ENCODE peak calls at places on chromosomes 7 and 10, in seven cellular contexts. O is DND-41; J is CD8-positive, alpha-beta memory T cell; R is lower lobe of right lung; B is cardiac muscle cell; E is GM23248; F is BE2C. T is an unnamed sample. For H3K36me3, the result is how much of the 10 kb centered on the place peaks cover.

GRCh38 chr7:82257118-82257695 is 186.4 kb downstream of the CACNA2D1 start:
- DNase-seq in R (no peak), B (no peak), J (no peak), O (no peak), F (no peak), E (no peak), T (no peak)

GRCh38 chr10:60182691-60183090 is 207.0 kb downstream of the ANK3 start:
- DNase-seq in B (peak), F (no peak), E (peak), J (no peak), O (no peak), R (no peak), T (no peak)

GRCh38 chr7:55063633-55064032 is 44.8 kb downstream of the EGFR start:
- DNase-seq in F (no peak), J (no peak), E (peak), R (no peak), B (no peak), O (no peak), T (no peak)

GRCh38 chr10:17227367-17228080 is 517 bp upstream of the VIM start:
- DNase-seq in R (no peak), O (peak), B (no peak), J (peak), E (peak), F (no peak), T (no peak)

GRCh38 chr7:85172530-85172941 is 14.3 kb downstream of the SEMA3D start:
- DNase-seq in B (peak), R (no peak), O (no peak), E (peak), J (no peak), F (no peak), T (no peak)

GRCh38 chr10:133282846-133283390 is 6.2 kb upstream of the ADAM8 start:
- DNase-seq in J (no peak), B (no peak), E (no peak), F (no peak), O (no peak), R (no peak), T (no peak)

GRCh38 chr7:46738713-46739220 is 817.7 kb upstream of the IGFBP3 start:
- DNase-seq in F (no peak), J (no peak), E (no peak), R (no peak), O (no peak), B (no peak), T (no peak)

GRCh38 chr10:92290076-92290836 is 622 bp downstream of the CPEB3 start:
- DNase-seq in F (no peak), O (peak), E (peak), R (no peak), B (peak), J (peak), T (no peak)

GRCh38 chr7:81233208-81233940 is 314.5 kb upstream of the SEMA3C start:
- DNase-seq in E (peak), F (peak), J (no peak), B (peak), O (no peak), R (no peak), T (no peak)

GRCh38 chr7:144941127-144941526 is 105.3 kb upstream of the TPK1 start:
- DNase-seq in E (no peak), F (no peak), J (no peak), B (no peak), O (no peak), R (no peak), T (no peak)

GRCh38 chr10:6612371-6612770 is 32.3 kb upstream of the PRKCQ start:
- DNase-seq in F (no peak), B (no peak), R (no peak), J (peak), O (no peak), E (no peak), T (no peak)

DNA sequence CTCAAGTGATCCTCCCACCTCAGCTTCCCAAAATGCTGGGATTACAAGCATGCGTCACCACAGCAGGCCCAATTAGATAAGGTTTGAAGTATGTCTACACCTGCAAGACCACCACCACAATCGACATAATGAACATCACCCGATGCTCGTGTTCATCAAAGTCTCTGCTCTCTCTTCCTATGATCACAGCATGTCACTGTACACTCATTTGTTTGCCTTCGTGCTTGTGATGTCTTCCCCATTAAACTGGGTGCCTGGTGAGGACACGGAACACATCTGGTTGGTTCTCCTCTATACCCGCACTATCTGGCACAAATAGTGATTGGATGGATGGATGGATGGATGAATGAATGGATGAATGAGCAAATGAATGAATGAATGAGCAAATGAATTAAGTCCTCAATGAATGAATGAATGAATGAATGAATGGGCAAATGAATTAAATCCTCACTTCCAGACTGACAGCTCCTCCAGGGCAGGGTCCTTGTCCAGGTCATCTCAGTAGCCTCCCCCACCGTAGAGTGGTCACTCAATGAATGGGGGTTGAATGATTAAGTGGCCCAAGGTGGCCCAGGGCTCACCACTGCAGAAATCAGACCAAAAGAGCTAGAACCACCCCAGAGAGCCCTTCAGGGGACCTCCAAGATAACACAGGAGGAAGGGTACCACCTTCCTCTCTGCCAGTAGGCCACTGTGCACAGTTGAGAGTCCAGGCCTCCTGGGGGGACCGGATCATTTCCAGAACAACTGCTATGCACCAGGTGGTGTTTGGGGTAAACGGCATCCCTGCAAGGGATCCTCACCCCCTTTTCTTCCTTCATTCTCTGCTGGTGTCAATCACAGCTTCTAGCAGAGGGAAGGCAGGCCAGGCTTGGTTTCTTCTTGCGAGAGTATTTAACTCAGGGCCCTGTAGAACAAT is 101.9 kb upstream of the TNRC18 start:
- DNase-seq in J (no peak), R (no peak), F (no peak), E (peak), O (no peak), B (peak), T (no peak)
- H3K36me3 ChIP-seq in J (under half), R (under half), F (half or more), E (under half), O (half or more), B (under half), T (half or more)

DNA sequence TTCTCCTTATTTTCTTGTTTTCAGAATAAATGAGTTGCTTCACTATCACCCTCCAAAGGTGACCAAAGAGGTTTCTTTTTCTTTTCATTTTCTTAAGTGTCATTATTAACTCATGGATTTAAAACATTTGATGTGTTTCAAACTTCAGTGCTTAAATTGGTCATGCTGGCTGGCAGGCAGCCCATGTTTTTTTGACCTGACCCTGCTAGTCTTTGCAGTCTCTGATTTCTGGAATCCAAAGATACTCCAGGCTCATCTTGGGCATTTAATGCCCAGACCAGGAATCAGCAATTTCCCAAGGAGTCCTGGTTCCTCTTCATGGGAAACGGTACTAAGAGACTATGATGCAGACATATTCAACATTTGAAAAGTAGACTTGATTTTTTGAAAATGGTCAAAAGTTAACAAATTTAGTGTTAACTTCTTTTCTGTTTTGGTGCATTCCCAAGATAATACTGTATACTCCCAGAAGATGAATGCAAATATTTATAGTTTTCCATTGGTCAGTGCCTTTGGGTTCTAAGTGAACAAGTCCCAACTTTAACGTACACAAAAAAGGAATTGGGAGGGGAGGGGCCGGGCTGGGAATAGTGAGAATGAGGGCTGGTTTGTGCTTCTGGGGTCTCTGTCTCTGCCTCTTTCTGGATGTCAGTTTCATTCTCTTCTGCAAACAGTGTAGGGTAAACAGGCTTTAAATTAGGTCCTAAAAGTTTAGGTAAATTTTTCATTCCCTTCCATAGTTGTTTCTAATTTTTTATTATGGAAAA is 19.8 kb downstream of the NUB1 start:
- DNase-seq in R (no peak), B (no peak), J (no peak), F (no peak), E (no peak), O (no peak), T (no peak)
- H3K36me3 ChIP-seq in R (half or more), B (under half), J (under half), F (under half), E (under half), O (half or more), T (under half)

GRCh38 chr10:126324826-126325225 is 63.5 kb downstream of the ADAM12 start:
- DNase-seq in O (no peak), J (no peak), E (no peak), R (no peak), F (no peak), B (no peak), T (no peak)
- H3K36me3 ChIP-seq in O (under half), J (under half), E (under half), R (under half), F (under half), B (under half), T (under half)

GRCh38 chr10:29496341-29497162 is 138.2 kb downstream of the SVIL start:
- DNase-seq in J (peak), E (peak), R (peak), O (peak), B (peak), F (peak), T (no peak)
- H3K36me3 ChIP-seq in J (under half), E (under half), R (half or more), O (under half), B (half or more), F (under half), T (under half)

GRCh38 chr7:44645254-44645653 is 38.8 kb downstream of the OGDH start:
- DNase-seq in E (no peak), B (no peak), F (no peak), R (no peak), J (no peak), O (no peak), T (no peak)

GRCh38 chr7:44645696-44646095 is 39.3 kb downstream of the OGDH start:
- DNase-seq in R (no peak), E (no peak), B (no peak), F (no peak), O (no peak), J (no peak), T (no peak)

GRCh38 chr7:44646176-44646920 is 39.9 kb downstream of the OGDH start:
- DNase-seq in B (no peak), R (no peak), J (no peak), F (no peak), E (no peak), O (no peak), T (no peak)

GRCh38 chr7:44647981-44648714 is 41.7 kb downstream of the OGDH start:
- DNase-seq in F (no peak), O (no peak), E (no peak), B (no peak), J (no peak), R (no peak), T (no peak)

GRCh38 chr7:44646921-44647636 is 40.7 kb downstream of the OGDH start:
- DNase-seq in J (no peak), E (no peak), B (no peak), O (no peak), F (no peak), R (no peak), T (no peak)
- H3K36me3 ChIP-seq in J (under half), E (under half), B (under half), O (under half), F (under half), R (half or more), T (half or more)

DNA sequence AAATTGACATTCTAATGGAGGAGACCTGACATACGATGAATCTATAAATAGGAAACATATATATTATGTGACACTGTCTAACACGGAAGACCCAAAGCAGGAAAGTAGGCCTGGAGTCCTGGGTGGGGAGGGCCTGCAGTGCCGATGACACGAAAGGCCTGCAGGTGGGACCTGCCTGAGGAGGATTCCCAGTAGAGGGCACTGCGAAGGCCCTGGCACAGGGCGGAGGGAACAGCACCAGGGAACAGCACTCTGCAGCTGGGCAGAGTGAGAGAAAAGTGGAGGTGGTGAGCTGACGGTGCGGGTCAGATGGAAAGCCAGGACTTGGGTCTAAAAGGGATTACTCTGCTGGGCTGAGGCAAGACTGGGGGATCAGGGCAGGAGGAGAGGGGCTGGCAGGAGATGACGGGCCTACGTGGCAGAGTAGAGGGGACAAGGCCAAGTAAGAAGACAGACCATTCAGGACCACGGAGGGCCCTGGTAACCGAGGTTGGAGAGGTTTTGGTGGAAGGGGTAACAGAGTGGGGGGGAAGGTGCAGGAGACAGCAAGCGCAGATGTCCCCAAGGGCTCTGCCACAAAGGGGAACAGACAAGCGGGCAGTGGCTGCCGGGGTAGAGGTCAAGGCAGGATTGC is 8.1 kb downstream of the ZNF746 start:
- DNase-seq in R (no peak), O (peak), B (no peak), F (no peak), E (no peak), J (no peak), T (no peak)
- H3K36me3 ChIP-seq in R (half or more), O (half or more), B (half or more), F (half or more), E (under half), J (under half), T (under half)

GRCh38 chr7:100882201-100882600 is 7.3 kb downstream of the SRRT start:
- DNase-seq in F (no peak), E (no peak), J (no peak), B (no peak), O (no peak), R (no peak), T (no peak)

GRCh38 chr7:100882769-100883526 is 6.6 kb downstream of the UFSP1 start:
- DNase-seq in B (no peak), R (no peak), F (no peak), J (no peak), E (no peak), O (no peak), T (no peak)

GRCh38 chr7:100880645-100881044 is 5.7 kb downstream of the SRRT start:
- DNase-seq in R (no peak), B (no peak), J (no peak), O (no peak), E (no peak), F (peak), T (no peak)

GRCh38 chr7:100879685-100880261 is 4.9 kb downstream of the SRRT start:
- DNase-seq in J (no peak), R (no peak), O (no peak), F (peak), E (no peak), B (no peak), T (no peak)

DNA sequence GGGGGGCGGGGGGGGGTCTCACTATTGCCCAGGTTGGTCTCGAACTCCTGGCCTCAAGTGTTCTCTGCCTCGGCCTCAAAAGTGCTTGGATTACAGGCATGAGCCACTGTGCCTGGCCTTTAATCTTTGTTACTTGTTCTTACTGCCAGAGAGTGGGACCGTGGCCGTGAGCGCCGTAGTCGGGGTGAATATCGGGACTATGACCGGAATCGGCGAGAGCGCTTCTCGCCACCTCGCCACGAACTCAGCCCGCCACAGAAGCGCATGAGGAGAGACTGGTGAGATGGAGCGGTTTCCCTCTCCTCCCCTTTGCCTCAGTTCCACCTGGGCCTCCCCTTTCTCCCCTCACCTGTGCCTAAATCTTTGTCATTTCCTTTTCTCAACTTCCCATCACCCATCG is 6.2 kb downstream of the SRRT start:
- DNase-seq in B (no peak), F (no peak), E (no peak), J (no peak), O (no peak), R (no peak), T (no peak)
- H3K36me3 ChIP-seq in B (half or more), F (half or more), E (half or more), J (half or more), O (half or more), R (half or more), T (half or more)

GRCh38 chr10:124688889-124689670 is 55.1 kb downstream of the FAM53B start:
- DNase-seq in E (no peak), J (peak), R (peak), O (no peak), F (no peak), B (no peak), T (no peak)
- H3K36me3 ChIP-seq in E (under half), J (under half), R (under half), O (half or more), F (under half), B (under half), T (half or more)

DNA sequence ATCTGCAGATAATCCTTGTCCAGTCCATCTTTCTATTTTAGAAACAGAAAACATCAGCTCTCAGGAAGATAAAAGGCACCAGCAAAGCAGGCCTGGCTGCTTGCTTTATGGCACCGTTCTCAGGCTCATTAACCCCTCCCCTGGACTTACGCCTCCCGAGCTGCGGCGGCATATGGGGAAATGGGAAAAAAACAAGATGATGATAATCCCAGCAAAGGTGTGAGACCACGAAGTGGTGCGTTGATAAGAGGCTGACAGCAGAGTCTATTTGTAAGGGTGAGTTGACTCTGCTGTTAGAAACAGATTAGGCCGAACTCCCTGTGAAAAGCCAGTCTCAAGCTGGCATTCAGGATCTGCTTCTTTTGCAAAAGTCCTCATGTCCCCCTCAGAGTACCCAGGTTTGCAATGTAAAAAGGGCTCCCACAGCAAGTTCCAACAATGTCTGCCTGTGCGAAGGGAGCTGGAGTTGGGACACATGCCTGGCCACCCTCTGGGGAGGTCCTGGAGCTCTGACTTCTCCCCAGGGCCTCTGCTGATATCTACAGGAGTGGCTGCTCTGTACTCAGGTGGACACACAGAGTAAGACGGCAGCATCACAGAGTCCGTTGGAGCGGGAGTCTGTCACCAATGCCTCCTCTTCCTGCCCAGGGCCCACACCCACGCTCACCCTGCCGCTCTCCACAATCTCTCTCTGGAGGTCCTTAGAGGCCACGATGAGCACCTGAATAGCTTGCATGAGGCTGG is 54.3 kb downstream of the SPDYE5 start:
- DNase-seq in E (no peak), F (no peak), O (no peak), J (no peak), R (no peak), B (no peak), T (no peak)
- H3K36me3 ChIP-seq in E (under half), F (under half), O (under half), J (under half), R (half or more), B (under half), T (under half)